ENCODE peak calls at places on chromosomes 2 and 18, in eight cellular contexts. V is Kasumi-1; K is T1000; B is T-helper 22 cell; U is stimulated activated CD4-positive, alpha-beta T cell treated with anti-CD3 and anti-CD28 coated beads, Interleukin-2, amount 100 ng/mL, for 48 hours; J is foreskin fibroblast; L is stromal cell of bone marrow; D is NCI-H2029 treated with DMSO at 0.1 percent for 48 hours. C is an unnamed sample.

GRCh38 chr2:113965228-113965627 is 75.3 kb downstream of the ACTR3 start:
- DNase-seq in L (no peak), J (no peak), D (no peak), K (no peak), U (no peak), V (no peak), B (no peak), C (no peak)

GRCh38 chr18:37452697-37453385 is 112.8 kb downstream of the CELF4 start:
- DNase-seq in L (peak), B (no peak), V (no peak), U (no peak), K (no peak), J (no peak), D (no peak), C (no peak)

GRCh38 chr2:219010162-219010756 is 17.0 kb upstream of the CRYBA2 start:
- DNase-seq in D (no peak), J (no peak), K (no peak), V (no peak), B (no peak), U (no peak), L (no peak), C (peak)

GRCh38 chr2:198440833-198441232 is 636.4 kb downstream of the PLCL1 start:
- DNase-seq in B (no peak), V (no peak), J (no peak), D (no peak), U (no peak), K (no peak), L (no peak), C (no peak)

GRCh38 chr2:10413488-10413887 is 34.6 kb downstream of the ODC1 start:
- DNase-seq in K (no peak), J (no peak), B (no peak), L (no peak), V (no peak), D (no peak), U (no peak), C (no peak)

GRCh38 chr2:113219525-113219888 is 45.7 kb downstream of the PSD4 start:
- DNase-seq in L (no peak), J (no peak), D (no peak), U (no peak), B (no peak), V (no peak), K (no peak), C (no peak)

GRCh38 chr2:178723786-178724346 is 83.4 kb downstream of the TTN start:
- DNase-seq in L (no peak), K (no peak), D (no peak), V (no peak), U (no peak), J (no peak), B (no peak), C (no peak)

GRCh38 chr18:36419913-36420531 is 122.5 kb downstream of the FHOD3 start:
- DNase-seq in U (no peak), B (no peak), V (no peak), D (no peak), J (no peak), L (no peak), K (no peak), C (no peak)

GRCh38 chr2:223100061-223100511 is 48.1 kb downstream of the KCNE4 start:
- DNase-seq in D (no peak), J (peak), L (peak), U (no peak), B (no peak), V (no peak), K (no peak), C (no peak)

GRCh38 chr18:36811955-36812354 is 16.8 kb downstream of the TPGS2 start:
- DNase-seq in J (no peak), K (no peak), B (no peak), L (no peak), V (no peak), D (no peak), U (no peak), C (no peak)

GRCh38 chr2:236236559-236237450 is 27.4 kb downstream of the ASB18 start:
- DNase-seq in J (no peak), K (no peak), U (no peak), V (no peak), L (no peak), D (no peak), B (no peak), C (no peak)

C was measured in WTC11.